ENCODE peak calls at places on chromosome 11, in nine cellular contexts. X, E, I, L, K, N, D, H and J are unnamed samples.

GRCh38 chr11:19912206-19913118 is 199.8 kb downstream of the NAV2 start:
- DNase-seq in X (no peak), E (no peak), I (peak), L (peak), K (no peak), N (no peak), D (no peak), H (no peak), J (no peak)

GRCh38 chr11:9761441-9761945 is 97.6 kb downstream of the SWAP70 start:
- DNase-seq in X (no peak), E (no peak), I (no peak), L (no peak), K (no peak), N (no peak), D (no peak), H (no peak), J (no peak)

GRCh38 chr11:66546368-66546965 is at the start of gene ACTN3:
- DNase-seq in X (peak), E (peak), I (no peak), L (peak), K (no peak), N (no peak), D (peak), H (no peak), J (no peak)

GRCh38 chr11:108199446-108200321 is 22.8 kb downstream of the NPAT start:
- DNase-seq in X (no peak), E (no peak), I (peak), L (peak), K (no peak), N (no peak), D (no peak), H (no peak), J (no peak)

GRCh38 chr11:47412152-47412746 is 3.9 kb downstream of the SLC39A13 start:
- DNase-seq in X (peak), E (no peak), I (peak), L (peak), K (no peak), N (peak), D (no peak), H (peak), J (peak)

GRCh38 chr11:125180413-125181305 is 16.1 kb downstream of the PKNOX2 start:
- DNase-seq in X (no peak), E (no peak), I (peak), L (peak), K (no peak), N (no peak), D (no peak), H (no peak), J (no peak)

GRCh38 chr11:70383664-70384395 is 14.5 kb upstream of the CTTN start:
- DNase-seq in X (no peak), E (no peak), I (no peak), L (no peak), K (no peak), N (no peak), D (no peak), H (no peak), J (no peak)

GRCh38 chr11:75554258-75555022 is 7.6 kb upstream of the SERPINH1 start:
- DNase-seq in X (peak), E (peak), I (peak), L (peak), K (peak), N (no peak), D (peak), H (no peak), J (no peak)

GRCh38 chr11:101348786-101349185 is 219.2 kb upstream of the PGR start:
- DNase-seq in X (no peak), E (no peak), I (no peak), L (no peak), K (no peak), N (no peak), D (no peak), H (no peak), J (no peak)

GRCh38 chr11:2837096-2837601 is 48.4 kb downstream of the CDKN1C start:
- DNase-seq in X (peak), E (peak), I (peak), L (peak), K (no peak), N (no peak), D (peak), H (peak), J (no peak)

GRCh38 chr11:75325713-75326438 is 25.6 kb downstream of the ARRB1 start:
- DNase-seq in X (peak), E (no peak), I (peak), L (peak), K (peak), N (no peak), D (peak), H (peak), J (no peak)

GRCh38 chr11:10026514-10026913 is 267.5 kb downstream of the SBF2 start:
- DNase-seq in X (no peak), E (no peak), I (peak), L (peak), K (peak), N (no peak), D (no peak), H (no peak), J (no peak)

GRCh38 chr11:93216511-93217121 is 18.8 kb upstream of the SLC36A4 start:
- DNase-seq in X (no peak), E (no peak), I (no peak), L (no peak), K (no peak), N (no peak), D (no peak), H (no peak), J (no peak)

GRCh38 chr11:95308512-95309035 is 77.6 kb upstream of the SESN3 start:
- DNase-seq in X (no peak), E (no peak), I (no peak), L (no peak), K (no peak), N (no peak), D (no peak), H (no peak), J (no peak)

GRCh38 chr11:2092956-2093412 is 46.2 kb downstream of the IGF2 start:
- DNase-seq in X (peak), E (no peak), I (peak), L (peak), K (no peak), N (peak), D (peak), H (no peak), J (peak)

GRCh38 chr11:114169321-114169749 is 109.8 kb downstream of the ZBTB16 start:
- DNase-seq in X (no peak), E (no peak), I (no peak), L (peak), K (no peak), N (no peak), D (peak), H (no peak), J (no peak)

GRCh38 chr11:32386770-32387377 is 48.5 kb downstream of the WT1 start:
- DNase-seq in X (no peak), E (no peak), I (peak), L (peak), K (no peak), N (no peak), D (peak), H (no peak), J (no peak)

GRCh38 chr11:65493367-65494176 is 5.3 kb upstream of the MALAT1 start:
- DNase-seq in X (peak), E (no peak), I (peak), L (peak), K (no peak), N (no peak), D (peak), H (peak), J (no peak)

GRCh38 chr11:399731-400211 is 5.8 kb downstream of the PKP3 start:
- DNase-seq in X (no peak), E (no peak), I (no peak), L (no peak), K (no peak), N (no peak), D (no peak), H (no peak), J (no peak)

GRCh38 chr11:75734491-75735180 is 17.0 kb downstream of the MOGAT2 start:
- DNase-seq in X (no peak), E (no peak), I (no peak), L (no peak), K (no peak), N (no peak), D (no peak), H (no peak), J (no peak)

GRCh38 chr11:100715163-100715792 is 28.2 kb downstream of the ARHGAP42 start:
- DNase-seq in X (no peak), E (no peak), I (no peak), L (no peak), K (no peak), N (no peak), D (no peak), H (no peak), J (no peak)

GRCh38 chr11:13972958-13973357 is 10.4 kb downstream of the SPON1 start:
- DNase-seq in X (no peak), E (no peak), I (no peak), L (no peak), K (no peak), N (no peak), D (no peak), H (no peak), J (no peak)

GRCh38 chr11:133936136-133936535 is 20.6 kb downstream of the IGSF9B start:
- DNase-seq in X (no peak), E (no peak), I (no peak), L (no peak), K (no peak), N (no peak), D (no peak), H (no peak), J (no peak)

GRCh38 chr11:20041499-20041898 is 118.8 kb downstream of the DBX1 start:
- DNase-seq in X (no peak), E (no peak), I (no peak), L (no peak), K (no peak), N (no peak), D (no peak), H (no peak), J (no peak)

GRCh38 chr11:2804189-2804588 is 81.4 kb downstream of the CDKN1C start:
- DNase-seq in X (peak), E (no peak), I (no peak), L (no peak), K (no peak), N (no peak), D (peak), H (no peak), J (no peak)

GRCh38 chr11:8011981-8012444 is 24.9 kb downstream of the EIF3F start:
- DNase-seq in X (no peak), E (no peak), I (peak), L (peak), K (peak), N (no peak), D (no peak), H (no peak), J (no peak)

GRCh38 chr11:121886005-121886739 is 229.8 kb downstream of the BLID start:
- DNase-seq in X (no peak), E (no peak), I (no peak), L (no peak), K (no peak), N (no peak), D (peak), H (no peak), J (no peak)

GRCh38 chr11:102111787-102112653 is 1.8 kb downstream of the YAP1 start:
- DNase-seq in X (no peak), E (no peak), I (peak), L (peak), K (no peak), N (peak), D (peak), H (peak), J (no peak)

GRCh38 chr11:12721816-12722604 is 47.8 kb downstream of the TEAD1 start:
- DNase-seq in X (no peak), E (no peak), I (no peak), L (no peak), K (no peak), N (no peak), D (no peak), H (no peak), J (no peak)

GRCh38 chr11:94794287-94795168 is 26.4 kb downstream of the AMOTL1 start:
- DNase-seq in X (peak), E (no peak), I (peak), L (peak), K (peak), N (no peak), D (peak), H (peak), J (no peak)

GRCh38 chr11:133948711-133949110 is 8.1 kb downstream of the IGSF9B start:
- DNase-seq in X (no peak), E (no peak), I (no peak), L (no peak), K (no peak), N (no peak), D (no peak), H (no peak), J (no peak)

GRCh38 chr11:124315052-124315451 is 1.3 kb upstream of the OR8D1 start:
- DNase-seq in X (no peak), E (no peak), I (peak), L (peak), K (peak), N (no peak), D (no peak), H (no peak), J (no peak)

GRCh38 chr11:46677991-46678740 is 22.3 kb downstream of the ARHGAP1 start:
- DNase-seq in X (peak), E (no peak), I (peak), L (no peak), K (no peak), N (no peak), D (no peak), H (no peak), J (no peak)

DNA sequence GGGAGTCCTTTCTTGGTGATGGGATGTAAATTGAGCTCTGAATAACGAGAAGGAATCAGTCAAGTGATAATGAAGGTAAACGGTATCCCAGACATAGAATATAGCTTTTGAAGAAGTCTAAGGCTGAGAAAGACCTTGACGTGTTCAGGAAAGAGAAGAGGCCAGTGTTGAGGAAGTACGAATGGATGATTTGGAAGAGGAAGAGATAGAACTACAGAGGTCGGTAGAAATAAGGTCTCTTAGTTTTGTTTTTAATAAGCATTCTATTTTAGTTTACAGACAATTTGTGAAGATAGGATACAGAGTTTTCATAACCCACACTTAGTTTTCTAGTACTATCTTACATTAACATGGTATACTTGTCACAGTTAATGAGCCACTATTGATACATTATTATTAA is 1598.1 kb downstream of the FAM181B start:
- DNase-seq in X (no peak), E (no peak), I (no peak), L (no peak), K (no peak), N (no peak), D (no peak), H (no peak), J (no peak)
- H3K4me3 ChIP-seq in X (no peak), E (no peak), I (no peak), L (no peak), K (no peak), N (no peak), D (no peak), H (no peak), J (no peak)

DNA sequence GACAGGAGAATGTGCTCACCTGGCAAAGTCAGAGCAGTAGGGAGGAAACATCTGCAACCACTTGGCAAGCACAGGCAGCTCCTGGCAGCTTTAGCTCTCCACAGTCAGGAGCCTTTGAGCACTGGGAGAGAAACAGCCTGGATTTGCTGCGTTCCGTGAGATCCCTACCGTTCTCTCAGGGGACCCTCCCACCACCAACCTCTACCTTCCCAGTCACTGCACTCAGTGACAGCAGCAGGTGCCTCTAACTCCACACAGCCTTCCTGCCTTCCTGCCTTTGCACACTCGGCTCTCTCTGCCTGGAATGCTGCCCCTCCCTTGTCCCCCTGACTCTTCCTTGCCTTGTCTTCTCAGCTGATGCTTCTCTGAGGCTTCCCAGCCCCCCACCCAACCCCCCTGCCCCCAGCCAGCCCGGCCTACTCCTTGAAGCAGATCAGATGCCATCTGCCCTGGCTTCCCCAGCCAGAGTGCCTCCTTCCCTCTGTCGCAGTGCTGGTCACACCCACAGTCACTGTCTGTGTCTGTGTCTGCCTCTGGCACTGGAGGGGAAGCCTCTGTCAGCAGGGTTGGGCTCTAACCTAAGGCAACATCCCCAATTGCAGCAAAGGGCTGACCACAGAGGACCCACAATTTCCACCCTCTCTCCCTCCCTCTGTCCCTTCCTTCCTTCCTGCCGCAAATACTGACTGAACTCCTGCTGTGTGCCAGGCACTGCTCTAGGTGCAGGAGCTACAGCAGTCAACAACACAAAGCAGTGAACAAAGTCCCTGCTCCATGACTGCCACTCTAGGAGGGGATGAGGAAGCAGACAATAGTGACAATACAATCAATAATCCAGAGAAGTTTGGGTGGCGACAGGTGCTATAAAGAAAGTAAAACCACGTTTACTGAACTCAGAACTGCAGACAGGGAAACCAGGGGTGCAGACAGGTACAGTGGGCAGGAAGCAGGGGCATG is 14.8 kb upstream of the TSKU start:
- DNase-seq in X (no peak), E (no peak), I (no peak), L (no peak), K (no peak), N (peak), D (peak), H (no peak), J (no peak)
- H3K27ac ChIP-seq in X (peak), E (no peak), I (no peak), L (no peak), K (no peak), N (no peak), D (peak), H (no peak), J (no peak)

DNA sequence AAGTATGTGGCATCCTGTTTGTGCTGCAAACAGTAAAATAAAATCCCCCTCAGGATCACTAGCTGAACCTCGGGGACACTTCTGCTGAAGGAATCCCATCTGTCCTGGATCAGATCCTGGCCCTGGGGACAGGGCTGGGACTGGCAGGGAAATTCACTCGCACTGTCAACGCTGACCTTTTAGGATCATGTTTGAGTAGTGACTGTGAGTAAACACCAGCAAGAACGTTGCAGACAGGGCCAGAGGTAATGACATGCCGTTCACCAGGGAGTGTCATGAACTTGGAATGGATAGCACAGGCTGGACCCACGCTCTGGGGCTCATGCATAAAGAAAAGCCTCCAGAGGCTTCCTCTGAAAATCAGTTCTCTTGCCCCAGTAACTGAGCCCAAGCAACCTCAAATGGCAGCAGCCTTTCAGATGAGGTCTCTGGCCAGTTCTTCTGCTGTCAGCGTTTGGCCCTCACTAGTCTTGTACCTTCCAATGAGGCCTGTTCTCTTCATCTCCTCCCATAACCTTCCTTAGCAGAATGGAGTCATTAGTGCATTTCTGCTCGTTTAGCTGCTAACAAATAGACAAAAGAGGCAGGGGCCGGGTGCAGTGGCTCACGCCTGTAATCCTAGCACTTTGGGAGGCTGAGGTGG is 51.0 kb upstream of the BARX2 start:
- DNase-seq in X (no peak), E (no peak), I (no peak), L (peak), K (no peak), N (no peak), D (no peak), H (no peak), J (no peak)
- H3K4me3 ChIP-seq in X (no peak), E (no peak), I (no peak), L (no peak), K (no peak), N (no peak), D (no peak), H (no peak), J (no peak)

DNA sequence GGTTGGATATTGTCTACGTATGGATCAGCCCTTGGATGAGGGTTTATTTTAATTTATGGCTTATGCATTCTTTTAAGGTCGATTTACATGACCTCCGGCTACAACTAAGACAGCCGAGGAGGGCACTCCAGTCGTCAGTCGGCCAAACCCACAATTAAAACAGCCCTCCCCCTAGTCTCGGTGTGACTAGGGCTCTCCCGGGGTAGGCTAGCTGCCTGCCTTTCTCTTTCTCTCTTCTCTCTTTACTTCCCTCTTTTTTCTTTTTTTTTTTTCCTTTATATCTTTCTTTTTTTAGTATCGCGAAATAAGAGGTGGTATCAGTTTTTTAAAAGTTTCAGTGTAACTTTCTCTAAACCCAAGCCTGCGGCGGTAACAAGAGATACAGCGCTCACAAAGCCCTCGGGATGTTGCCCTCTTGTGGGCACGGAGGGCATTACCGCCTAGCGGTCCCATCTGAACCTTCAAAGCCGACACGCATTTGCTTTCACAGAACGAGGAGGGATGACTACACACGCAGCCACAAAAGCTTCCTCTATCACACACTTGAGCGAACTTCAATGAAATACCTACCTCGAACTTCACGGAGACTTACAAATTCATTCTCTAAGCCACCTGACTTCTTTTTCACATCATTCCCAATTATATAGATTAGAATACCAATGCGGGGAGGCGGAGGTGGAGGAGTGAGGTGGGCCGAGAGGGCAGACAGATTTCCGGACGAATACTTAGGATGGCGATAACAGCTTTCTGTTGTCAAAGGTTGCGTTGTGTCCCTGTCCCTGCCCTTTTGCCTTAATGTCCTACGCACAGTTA is 132.3 kb upstream of the C11orf58 start:
- DNase-seq in X (peak), E (peak), I (peak), L (peak), K (peak), N (peak), D (peak), H (peak), J (peak)
- H3K27ac ChIP-seq in X (peak), E (peak), I (peak), L (peak), K (peak), N (no peak), D (peak), H (no peak), J (no peak)